ENCODE peak calls at places on chromosomes 4 and X, in five cellular contexts. D is astrocyte, M is mesenchymal stem cell, T is neural progenitor cell, V is K562. J is an unnamed sample.

GRCh38 chr4:96189761-96190160 is 349.9 kb downstream of the PDHA2 start:
- DNase-seq in D (no peak), T (no peak), V (no peak), M (no peak), J (no peak)

GRCh38 chr4:1126506-1126905 is 13.1 kb upstream of the RNF212 start:
- DNase-seq in D (peak), V (no peak), T (no peak), M (peak), J (no peak)

GRCh38 chrX:16186380-16187007 is 19.2 kb downstream of the MAGEB17 start:
- DNase-seq in M (peak), T (no peak), V (no peak), D (no peak), J (peak)

GRCh38 chrX:75623535-75623934 is 100.7 kb upstream of the ZDHHC15 start:
- DNase-seq in T (peak), D (no peak), M (no peak), V (no peak), J (no peak)

GRCh38 chr4:183098080-183098722 is 856 bp upstream of the WWC2 start:
- DNase-seq in V (peak), D (no peak), T (peak), M (peak), J (no peak)

GRCh38 chrX:13087322-13088154 is 43.1 kb upstream of the FAM9C start:
- DNase-seq in V (no peak), D (peak), M (peak), T (no peak), J (no peak)

GRCh38 chr4:1987296-1987695 is 21.5 kb downstream of the NELFA start:
- DNase-seq in D (no peak), T (no peak), M (no peak), V (no peak), J (no peak)

GRCh38 chr4:119825696-119826095 is 197.1 kb upstream of the PDE5A start:
- DNase-seq in D (peak), M (no peak), V (no peak), T (no peak), J (no peak)

GRCh38 chr4:119872344-119873031 is 194.2 kb downstream of the MAD2L1 start:
- DNase-seq in T (no peak), D (no peak), V (no peak), M (peak), J (no peak)

GRCh38 chrX:10326578-10326977 is 169.8 kb downstream of the CLCN4 start:
- DNase-seq in T (peak), D (no peak), M (peak), V (no peak), J (no peak)

GRCh38 chr4:48129307-48130014 is 4.6 kb downstream of the TXK start:
- DNase-seq in D (no peak), T (no peak), M (no peak), V (no peak), J (no peak)

GRCh38 chr4:156734965-156735895 is 236.4 kb downstream of the PDGFC start:
- DNase-seq in V (no peak), D (peak), T (no peak), M (no peak), J (no peak)

GRCh38 chr4:6020633-6021032 is 2.4 kb upstream of the C4orf50 start:
- DNase-seq in T (no peak), M (no peak), V (no peak), D (no peak), J (no peak)

GRCh38 chr4:33802578-33802977 is 2441.7 kb downstream of the ARAP2 start:
- DNase-seq in T (no peak), M (no peak), V (no peak), D (no peak), J (no peak)

GRCh38 chr4:83431200-83431599 is 24.4 kb downstream of the HELQ start:
- DNase-seq in D (no peak), M (no peak), V (no peak), T (no peak), J (no peak)

GRCh38 chrX:105375816-105376215 is 155.3 kb upstream of the TEX13A start:
- DNase-seq in D (peak), M (no peak), V (no peak), T (no peak), J (no peak)

GRCh38 chr4:7806724-7807123 is 132.9 kb downstream of the AFAP1 start:
- DNase-seq in V (no peak), M (peak), T (peak), D (peak), J (no peak)
- H3K9ac ChIP-seq in V (no peak), M (peak), T (no peak), D (peak), J (no peak)

GRCh38 chrX:2824886-2825285 is 3.8 kb upstream of the GYG2 start:
- DNase-seq in M (no peak), T (no peak), D (no peak), V (no peak), J (no peak)

GRCh38 chrX:2831471-2832228 is 2.9 kb downstream of the GYG2 start:
- DNase-seq in T (no peak), M (no peak), V (no peak), D (no peak), J (no peak)

GRCh38 chrX:2828404-2829065 is at the start of gene GYG2:
- DNase-seq in V (peak), D (no peak), M (peak), T (peak), J (peak)

GRCh38 chrX:2829469-2830246 is 928 bp downstream of the GYG2 start:
- DNase-seq in T (peak), D (no peak), M (no peak), V (no peak), J (no peak)

DNA sequence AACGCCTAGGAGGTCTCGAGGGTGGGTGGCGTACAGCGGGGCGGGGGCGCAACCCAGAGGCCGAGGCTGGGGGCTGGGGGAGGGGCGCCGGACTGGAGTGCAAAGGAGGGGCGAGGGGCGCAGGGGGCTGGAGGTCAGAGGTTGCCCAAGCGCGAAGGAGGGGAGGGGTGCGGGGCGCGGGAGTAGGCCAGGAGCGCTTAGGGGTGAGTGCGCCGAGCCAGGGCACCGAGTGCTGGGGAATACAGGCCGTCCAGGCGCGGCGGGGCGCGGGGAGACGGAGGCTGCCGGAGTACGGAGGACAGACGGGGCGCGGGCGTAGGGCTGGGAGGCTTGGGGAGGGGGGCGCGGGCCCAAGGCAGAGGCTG is 318 bp downstream of the GYG2 start:
- DNase-seq in V (peak), D (no peak), T (peak), M (no peak), J (peak)
- H3K9ac ChIP-seq in V (peak), D (no peak), T (no peak), M (no peak), J (peak)

GRCh38 chr4:115113382-115114106 is at the start of gene NDST4:
- DNase-seq in D (peak), T (peak), M (peak), V (no peak), J (no peak)
- H3K9ac ChIP-seq in D (peak), T (no peak), M (peak), V (no peak), J (no peak)

GRCh38 chrX:72027024-72027913 is 104.4 kb downstream of the RTL5 start:
- DNase-seq in D (no peak), T (no peak), V (no peak), M (no peak), J (no peak)
- H3K9ac ChIP-seq in D (peak), T (no peak), V (no peak), M (peak), J (no peak)

GRCh38 chr4:55175779-55176231 is 50.4 kb upstream of the KDR start:
- DNase-seq in T (no peak), V (no peak), M (peak), D (peak), J (no peak)
- H3K9ac ChIP-seq in T (no peak), V (no peak), M (no peak), D (peak), J (no peak)

GRCh38 chr4:76703676-76704075 is 194.3 kb downstream of the SOWAHB start:
- DNase-seq in M (peak), D (peak), T (no peak), V (no peak), J (no peak)

GRCh38 chr4:76702440-76703122 is 195.4 kb downstream of the SOWAHB start:
- DNase-seq in M (no peak), V (no peak), D (no peak), T (no peak), J (no peak)

GRCh38 chr4:76704133-76704881 is 193.6 kb downstream of the SOWAHB start:
- DNase-seq in M (peak), T (no peak), V (no peak), D (peak), J (peak)

GRCh38 chr4:76705497-76705896 is 192.4 kb downstream of the SOWAHB start:
- DNase-seq in V (no peak), D (no peak), M (peak), T (no peak), J (no peak)

GRCh38 chr4:76703123-76703490 is 194.8 kb downstream of the SOWAHB start:
- DNase-seq in D (no peak), T (no peak), V (no peak), M (peak), J (no peak)
- H3K9ac ChIP-seq in D (no peak), T (no peak), V (no peak), M (no peak), J (no peak)

GRCh38 chrX:70432936-70433847 is 10.1 kb downstream of the GDPD2 start:
- DNase-seq in D (no peak), M (no peak), V (no peak), T (no peak), J (no peak)
- H3K9ac ChIP-seq in D (peak), M (peak), V (peak), T (no peak), J (peak)

DNA sequence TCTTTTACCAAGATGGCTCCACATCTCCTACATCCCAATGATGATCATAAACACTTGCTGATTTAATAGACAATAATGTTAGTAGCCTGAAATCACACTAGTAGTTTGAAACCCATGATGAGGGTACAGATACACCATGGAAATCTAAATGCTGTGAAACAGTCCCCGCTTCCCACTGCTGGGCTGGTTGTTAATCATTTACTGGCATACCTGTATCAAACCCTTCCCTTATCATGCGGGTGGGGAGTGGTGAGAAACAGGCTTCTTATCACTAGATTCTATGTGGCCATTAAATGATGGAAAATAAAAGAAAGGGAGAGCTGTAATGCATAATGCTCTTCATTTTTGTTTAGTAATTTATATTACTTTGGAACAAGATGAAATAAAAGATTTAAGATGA is 21.9 kb downstream of the MAOA start:
- DNase-seq in M (no peak), D (no peak), V (no peak), T (no peak), J (no peak)
- H3K9ac ChIP-seq in M (no peak), D (no peak), V (no peak), T (no peak), J (no peak)

GRCh38 chr4:145886871-145887240 is 51.8 kb downstream of the ZNF827 start:
- DNase-seq in V (no peak), D (no peak), M (no peak), T (no peak), J (no peak)

GRCh38 chr4:145884775-145885174 is 53.8 kb downstream of the ZNF827 start:
- DNase-seq in T (no peak), D (no peak), V (no peak), M (no peak), J (no peak)

GRCh38 chr4:145885666-145886065 is 53.0 kb downstream of the ZNF827 start:
- DNase-seq in M (no peak), T (no peak), D (no peak), V (no peak), J (no peak)

GRCh38 chr4:145888393-145888792 is 50.2 kb downstream of the ZNF827 start:
- DNase-seq in V (peak), T (no peak), D (no peak), M (no peak), J (no peak)

DNA sequence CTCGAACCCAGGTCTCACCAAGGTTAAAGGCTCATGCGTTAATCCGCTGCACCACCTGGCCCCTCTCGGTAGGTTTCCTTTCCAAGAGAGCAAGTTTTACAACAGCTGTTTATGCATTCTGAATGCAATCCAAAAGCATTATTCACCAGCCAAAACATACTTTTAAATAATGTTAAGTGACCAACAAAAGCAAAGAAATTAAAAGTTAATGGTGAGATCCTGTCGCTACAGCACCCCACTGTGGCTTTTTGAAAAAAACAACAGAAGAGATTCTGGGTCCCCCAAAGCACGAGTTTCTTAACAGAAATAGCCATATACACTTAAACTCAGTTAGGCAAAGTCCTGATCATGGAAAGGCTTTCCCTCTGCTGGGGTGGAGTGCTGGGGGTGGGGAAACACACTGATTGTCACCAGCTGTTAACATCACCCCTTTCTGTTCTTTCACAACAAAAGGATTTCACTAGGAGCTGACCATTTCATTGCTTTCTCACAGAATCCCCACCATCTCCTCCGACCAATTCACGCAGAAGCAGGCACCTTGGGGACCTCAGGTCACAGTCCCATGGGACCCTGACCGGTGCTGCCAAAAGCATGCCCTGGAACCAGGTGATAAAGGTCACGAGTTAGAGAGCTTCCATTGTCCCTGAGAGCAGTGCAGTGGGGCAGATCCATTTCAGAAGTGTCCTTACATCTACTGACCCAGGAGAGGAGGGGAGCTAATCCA is 51.2 kb downstream of the ZNF827 start:
- DNase-seq in V (no peak), T (no peak), D (peak), M (peak), J (no peak)
- H3K9ac ChIP-seq in V (no peak), T (no peak), D (peak), M (peak), J (no peak)

J was measured in NT2/D1.